ENCODE peak calls at places on chromosomes 5 and 9, in five cellular contexts. S, J, M, H and T are unnamed samples.

GRCh38 chr9:112447283-112447761 is 39.3 kb upstream of the KIAA1958 start:
- DNase-seq in J (no peak), S (no peak), H (no peak), M (no peak), T (no peak)

GRCh38 chr5:68738236-68738635 is 355.6 kb upstream of the SLC30A5 start:
- DNase-seq in M (no peak), J (no peak), S (no peak), H (no peak), T (no peak)

GRCh38 chr9:122468735-122469134 is 9.0 kb downstream of the OR1J1 start:
- DNase-seq in M (no peak), S (no peak), H (no peak), J (no peak), T (no peak)

GRCh38 chr5:6868170-6868569 is 154.9 kb downstream of the TENT4A start:
- DNase-seq in J (no peak), S (peak), M (no peak), H (no peak), T (no peak)

GRCh38 chr5:134114886-134115805 is 665 bp downstream of the TCF7 start:
- DNase-seq in J (no peak), H (no peak), M (no peak), S (peak), T (no peak)

GRCh38 chr9:108603141-108603540 is 252.6 kb downstream of the ACTL7B start:
- DNase-seq in J (no peak), S (no peak), H (no peak), M (no peak), T (no peak)

GRCh38 chr5:91418158-91418557 is 35.0 kb upstream of the ARRDC3 start:
- DNase-seq in S (no peak), H (no peak), J (no peak), M (no peak), T (no peak)

GRCh38 chr9:125911861-125912260 is 164.7 kb downstream of the PBX3 start:
- DNase-seq in H (no peak), M (no peak), S (no peak), J (no peak), T (no peak)

GRCh38 chr9:21506910-21507795 is 25.0 kb upstream of the IFNE start:
- DNase-seq in S (no peak), J (no peak), M (no peak), H (no peak), T (peak)

GRCh38 chr5:77355751-77356150 is 136.4 kb downstream of the WDR41 start:
- DNase-seq in H (no peak), M (no peak), J (no peak), S (no peak), T (no peak)

GRCh38 chr5:10445352-10445751 is 3.7 kb downstream of the ROPN1L start:
- DNase-seq in S (no peak), H (no peak), M (no peak), J (no peak), T (no peak)

GRCh38 chr5:101278011-101278687 is 375.1 kb upstream of the ST8SIA4 start:
- DNase-seq in J (no peak), S (no peak), H (no peak), M (no peak), T (no peak)

GRCh38 chr9:89446440-89447310 is 51.2 kb downstream of the SEMA4D start:
- DNase-seq in S (no peak), M (no peak), H (no peak), J (no peak), T (no peak)
- H3K9ac ChIP-seq in S (no peak), M (no peak), H (no peak), J (no peak), T (no peak)

DNA sequence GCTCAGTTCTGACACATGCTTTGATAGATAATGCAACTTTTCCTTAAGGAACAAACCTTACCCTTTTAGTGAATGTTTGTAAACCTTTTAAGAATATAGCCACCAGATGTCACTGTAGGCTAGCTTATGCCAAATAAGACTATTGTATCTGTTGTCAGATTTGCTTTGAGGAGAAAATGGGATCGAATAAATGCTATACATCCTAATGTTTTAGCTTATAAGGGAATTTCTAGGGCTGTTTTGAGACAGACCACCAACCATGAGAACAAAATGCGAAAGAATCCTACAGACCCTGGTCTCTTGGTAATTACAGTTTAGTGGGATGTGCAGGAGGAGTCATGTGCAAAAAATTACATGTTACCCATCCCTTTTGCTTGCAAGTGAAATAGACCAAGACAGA is 127.6 kb upstream of the NMUR2 start:
- DNase-seq in M (peak), S (peak), H (peak), J (no peak), T (peak)
- TF ChIP-seq POLR2AphosphoS5 in M (no peak), S (no peak), H (no peak), J (no peak), T (no peak)

DNA sequence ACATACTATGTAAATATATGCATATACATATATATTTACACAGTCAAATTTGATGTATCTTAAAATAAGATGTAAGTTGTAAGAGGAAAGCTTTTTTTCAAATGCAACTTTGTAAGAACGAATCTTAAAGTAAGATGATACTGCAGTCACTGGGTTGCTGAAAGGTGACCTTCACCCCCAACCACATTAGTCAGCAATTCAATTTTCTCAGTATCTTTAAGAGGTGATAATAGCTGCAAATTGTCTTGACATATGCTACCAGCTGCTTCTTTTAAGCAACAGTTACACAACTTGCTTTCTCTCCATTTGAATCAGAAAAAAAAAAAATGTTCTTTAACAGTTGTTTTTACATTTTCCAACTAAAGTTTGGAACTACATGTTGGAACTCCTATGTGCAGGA is 246.6 kb upstream of the CCNG1 start:
- DNase-seq in S (no peak), H (no peak), J (no peak), M (peak), T (no peak)
- H3K9ac ChIP-seq in S (no peak), H (no peak), J (no peak), M (no peak), T (no peak)

GRCh38 chr9:133160742-133161541 is 2.8 kb downstream of the GBGT1 start:
- DNase-seq in M (no peak), S (peak), H (peak), J (no peak), T (no peak)
- TF ChIP-seq POLR2AphosphoS5 in M (no peak), S (no peak), H (no peak), J (no peak), T (no peak)